ENCODE peak calls at places on chromosomes 3 and 15, in seven cellular contexts. E is brain microvascular endothelial cell, U is bronchial epithelial cell, Y is cardiac muscle cell, W is sigmoid colon, S is mammary epithelial cell, V is heart left ventricle. N is an unnamed sample. For H3K36me3, the result is how much of the 10 kb centered on the place peaks cover.

GRCh38 chr3:126464997-126465396 is 10.7 kb downstream of the ZXDC start:
- DNase-seq in E (no peak), U (no peak), Y (no peak), W (peak), S (no peak), V (no peak), N (no peak)

GRCh38 chr3:61617651-61618050 is 56.3 kb downstream of the PTPRG start:
- DNase-seq in E (no peak), U (no peak), Y (no peak), W (no peak), S (no peak), V (no peak), N (no peak)

GRCh38 chr3:159548675-159549335 is 439.8 kb upstream of the IL12A start:
- DNase-seq in E (peak), U (peak), Y (peak), W (no peak), S (peak), V (no peak), N (no peak)

GRCh38 chr3:192026656-192027055 is 565.7 kb downstream of the PYDC2 start:
- DNase-seq in E (no peak), U (no peak), Y (no peak), W (no peak), S (no peak), V (no peak), N (no peak)

GRCh38 chr3:55166577-55167555 is 239.0 kb upstream of the LRTM1 start:
- DNase-seq in E (no peak), U (no peak), Y (no peak), W (no peak), S (no peak), V (no peak), N (no peak)

GRCh38 chr15:98085003-98085639 is 124.6 kb downstream of the ARRDC4 start:
- DNase-seq in E (peak), U (peak), Y (peak), W (no peak), S (peak), V (no peak), N (peak)

GRCh38 chr3:117700573-117701360 is 991.2 kb downstream of the TUSC7 start:
- DNase-seq in E (no peak), U (no peak), Y (no peak), W (no peak), S (no peak), V (no peak), N (no peak)

GRCh38 chr3:98890181-98890882 is 11.2 kb downstream of the DCBLD2 start:
- DNase-seq in E (no peak), U (no peak), Y (no peak), W (no peak), S (no peak), V (no peak), N (no peak)

GRCh38 chr3:188673509-188674239 is 498.1 kb upstream of the TPRG1 start:
- DNase-seq in E (peak), U (peak), Y (peak), W (no peak), S (peak), V (no peak), N (peak)

GRCh38 chr3:126309162-126309561 is 48.0 kb downstream of the KLF15 start:
- DNase-seq in E (no peak), U (no peak), Y (no peak), W (no peak), S (no peak), V (no peak), N (no peak)

GRCh38 chr15:74172751-74173544 is 562 bp upstream of the ISLR start:
- DNase-seq in E (no peak), U (no peak), Y (peak), W (peak), S (no peak), V (peak), N (no peak)

GRCh38 chr15:48380183-48380582 is 49.0 kb downstream of the DUT start:
- DNase-seq in E (no peak), U (no peak), Y (no peak), W (no peak), S (no peak), V (no peak), N (no peak)

GRCh38 chr15:72231847-72232461 is 964 bp upstream of the PKM start:
- DNase-seq in E (peak), U (peak), Y (peak), W (no peak), S (peak), V (no peak), N (peak)

GRCh38 chr15:90000175-90000923 is 775 bp upstream of the ZNF710 start:
- DNase-seq in E (no peak), U (no peak), Y (peak), W (peak), S (no peak), V (no peak), N (no peak)

GRCh38 chr15:77944002-77944867 is 133.3 kb downstream of the TBC1D2B start:
- DNase-seq in E (peak), U (peak), Y (peak), W (peak), S (peak), V (peak), N (peak)

GRCh38 chr3:9216736-9217135 is 32.7 kb downstream of the SRGAP3 start:
- DNase-seq in E (no peak), U (no peak), Y (peak), W (no peak), S (peak), V (no peak), N (no peak)

GRCh38 chr3:150443331-150443741 is 35.2 kb downstream of the TSC22D2 start:
- DNase-seq in E (peak), U (peak), Y (peak), W (no peak), S (peak), V (no peak), N (no peak)

GRCh38 chr3:1072040-1072439 is 20.8 kb upstream of the CNTN6 start:
- DNase-seq in E (no peak), U (no peak), Y (no peak), W (no peak), S (no peak), V (no peak), N (no peak)

GRCh38 chr3:45760878-45761711 is 35.2 kb downstream of the SLC6A20 start:
- DNase-seq in E (peak), U (peak), Y (peak), W (peak), S (peak), V (peak), N (peak)

GRCh38 chr3:51268132-51268531 is 117.0 kb upstream of the MANF start:
- DNase-seq in E (no peak), U (no peak), Y (no peak), W (no peak), S (no peak), V (no peak), N (no peak)

GRCh38 chr15:68025860-68026424 is 28.2 kb upstream of the PIAS1 start:
- DNase-seq in E (peak), U (no peak), Y (peak), W (no peak), S (no peak), V (no peak), N (no peak)

GRCh38 chr15:29044506-29044905 is 158.7 kb downstream of the APBA2 start:
- DNase-seq in E (peak), U (no peak), Y (no peak), W (no peak), S (no peak), V (no peak), N (no peak)

GRCh38 chr3:14227866-14228265 is 49.2 kb downstream of the LSM3 start:
- DNase-seq in E (no peak), U (peak), Y (no peak), W (no peak), S (peak), V (no peak), N (no peak)

GRCh38 chr15:93048759-93049161 is 40.3 kb downstream of the RGMA start:
- DNase-seq in E (no peak), U (peak), Y (peak), W (peak), S (peak), V (no peak), N (no peak)

GRCh38 chr15:38253448-38253847 is 812 bp downstream of the SPRED1 start:
- DNase-seq in E (peak), U (peak), Y (peak), W (no peak), S (peak), V (no peak), N (peak)

GRCh38 chr3:190076601-190077444 is 43.9 kb downstream of the P3H2 start:
- DNase-seq in E (peak), U (peak), Y (peak), W (no peak), S (peak), V (no peak), N (peak)

GRCh38 chr3:194573680-194574437 is 59.4 kb downstream of the TMEM44 start:
- DNase-seq in E (peak), U (peak), Y (peak), W (no peak), S (no peak), V (peak), N (no peak)

GRCh38 chr3:141379250-141379872 is 11.1 kb downstream of the ZBTB38 start:
- DNase-seq in E (no peak), U (no peak), Y (no peak), W (no peak), S (no peak), V (no peak), N (no peak)

GRCh38 chr3:164390046-164390445 is 688.2 kb downstream of the SI start:
- DNase-seq in E (no peak), U (no peak), Y (no peak), W (no peak), S (no peak), V (no peak), N (no peak)

GRCh38 chr3:115165701-115166100 is 18.6 kb upstream of the ZBTB20 start:
- DNase-seq in E (no peak), U (no peak), Y (no peak), W (no peak), S (no peak), V (no peak), N (no peak)

GRCh38 chr15:64596701-64597468 is 136.5 kb downstream of the ZNF609 start:
- DNase-seq in E (peak), U (no peak), Y (peak), W (no peak), S (no peak), V (no peak), N (no peak)

GRCh38 chr3:156776871-156777270 is 49.3 kb upstream of the LEKR1 start:
- DNase-seq in E (no peak), U (no peak), Y (no peak), W (no peak), S (no peak), V (no peak), N (no peak)

DNA sequence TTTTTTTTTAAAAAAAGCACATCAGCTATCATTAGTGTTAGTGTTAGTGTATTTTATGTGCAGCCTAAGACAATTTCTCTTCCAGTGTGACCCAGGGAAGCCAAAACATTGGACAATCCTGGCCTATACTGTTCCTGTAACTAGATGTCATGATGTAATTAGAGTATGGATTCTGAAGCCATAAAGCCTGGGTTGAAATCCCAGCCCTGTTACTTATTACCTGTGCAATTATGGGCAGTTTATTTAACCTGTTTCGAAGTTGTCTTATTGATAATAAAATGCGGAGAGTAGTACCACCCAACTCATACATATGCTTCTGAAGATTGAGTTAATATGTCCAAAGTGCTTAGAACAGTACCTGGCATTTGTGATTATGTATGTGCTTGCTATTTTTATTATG is 30.1 kb downstream of the PPP4R2 start:
- DNase-seq in E (no peak), U (no peak), Y (no peak), W (no peak), S (no peak), V (no peak), N (no peak)
- TF ChIP-seq CTCF in E (no peak), U (no peak), Y (no peak), W (no peak), S (no peak), V (no peak), N (no peak)

DNA sequence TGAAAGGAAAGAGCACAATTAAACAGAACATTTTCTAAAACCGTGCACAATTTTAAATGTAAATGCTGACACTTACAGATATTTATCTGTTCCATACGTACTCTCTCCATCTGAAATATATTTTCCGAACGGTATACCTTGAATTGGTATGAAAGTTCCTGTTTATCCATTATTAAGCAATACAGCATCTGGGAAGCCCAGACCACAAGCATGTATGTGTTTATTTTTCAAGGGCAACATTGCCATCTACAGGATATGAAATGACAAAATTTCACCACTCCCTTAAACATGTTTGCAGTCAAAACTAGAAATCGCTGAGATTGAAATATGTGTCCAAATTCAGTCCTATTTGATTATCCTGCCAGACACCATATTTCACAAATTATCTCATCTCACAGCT is 533.5 kb downstream of the TBL1XR1 start:
- DNase-seq in E (peak), U (peak), Y (peak), W (no peak), S (peak), V (no peak), N (peak)
- H3K36me3 ChIP-seq in E (under half), U (under half), Y (under half), W (under half), S (under half), V (under half), N (under half)

DNA sequence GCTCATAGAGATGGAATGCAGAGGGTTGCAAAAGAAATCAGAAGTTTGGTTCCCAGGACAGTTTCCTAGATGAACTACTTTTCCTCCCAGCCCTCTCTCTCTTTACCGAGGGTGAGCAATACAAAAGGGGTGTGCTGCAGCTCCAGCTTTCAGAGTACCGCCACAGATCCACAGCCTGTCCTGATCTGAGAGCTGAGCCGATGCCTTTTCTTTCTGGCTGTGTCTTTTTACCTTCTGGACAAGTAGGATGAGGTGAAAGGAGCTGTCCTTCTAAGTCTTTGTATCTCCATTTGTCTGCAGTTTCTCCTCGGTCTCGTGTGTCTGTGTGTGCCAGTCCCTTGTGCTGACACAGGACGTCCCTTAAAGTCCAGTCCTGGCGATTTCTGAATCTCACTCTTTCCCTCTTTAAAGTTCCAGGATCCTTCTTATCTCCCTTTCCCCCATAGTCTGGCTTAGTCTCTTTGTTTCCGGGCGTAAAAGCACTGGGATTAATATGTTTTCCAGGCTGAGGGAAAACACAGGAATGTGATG is 545 bp downstream of the CCDC80 start:
- DNase-seq in E (peak), U (peak), Y (peak), W (peak), S (no peak), V (no peak), N (no peak)
- H3K4me3 ChIP-seq in E (peak), U (peak), Y (peak), W (peak), S (peak), V (peak), N (peak)

GRCh38 chr3:60584250-60584649 is 667.0 kb downstream of the FHIT start:
- DNase-seq in E (no peak), U (no peak), Y (no peak), W (no peak), S (no peak), V (no peak), N (no peak)

GRCh38 chr3:60594025-60594424 is 657.2 kb downstream of the FHIT start:
- DNase-seq in E (peak), U (peak), Y (peak), W (peak), S (peak), V (peak), N (no peak)

GRCh38 chr3:60585918-60586317 is 665.3 kb downstream of the FHIT start:
- DNase-seq in E (no peak), U (no peak), Y (no peak), W (no peak), S (no peak), V (no peak), N (no peak)

DNA sequence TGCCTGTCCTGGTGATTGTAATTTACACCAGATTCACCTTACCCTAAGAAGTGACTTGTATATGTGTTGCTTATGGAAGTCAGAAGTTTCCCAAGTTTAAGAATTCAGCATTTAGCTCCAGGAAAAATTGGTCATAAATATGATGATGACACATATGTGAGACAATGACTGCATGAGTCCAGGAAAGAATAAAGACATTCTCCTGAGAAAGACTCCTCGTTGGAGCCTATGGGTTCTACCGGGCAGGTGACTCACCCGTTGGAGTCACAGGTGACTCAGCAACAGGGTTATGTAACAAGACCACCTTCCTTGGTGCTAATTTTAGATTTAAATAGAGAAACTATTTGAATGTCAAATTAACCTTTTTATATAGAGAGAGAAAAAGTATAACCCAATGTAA is 662.4 kb downstream of the FHIT start:
- DNase-seq in E (peak), U (peak), Y (no peak), W (no peak), S (peak), V (no peak), N (peak)
- TF ChIP-seq CTCF in E (no peak), U (no peak), Y (no peak), W (no peak), S (no peak), V (no peak), N (no peak)

N was measured in kidney epithelial cell.